ENCODE peak calls at places on chromosomes 13 and 19, in six cellular contexts. One of them, this sample, is unnamed.

GRCh38 chr19:49896863-49897621 is at the start of gene IL4I1:
- DNase-seq in RWPE1: no peak
- DNase-seq in GM12865: peak; percentile 94
- DNase-seq in Calu3: peak; percentile 63
- DNase-seq in tibial artery: no peak
- DNase-seq in lower lobe of right lung: no peak
- DNase-seq in this sample: peak; percentile 88

GRCh38 chr13:46804391-46804815 is 7.4 kb upstream of the ESD start:
- DNase-seq in RWPE1: peak; percentile 89
- DNase-seq in lower lobe of right lung: no peak
- DNase-seq in GM12865: no peak
- DNase-seq in tibial artery: no peak
- DNase-seq in Calu3: peak; percentile 13
- DNase-seq in this sample: no peak

GRCh38 chr13:94305463-94305862 is 174.0 kb downstream of the DCT start:
- DNase-seq in Calu3: no peak
- DNase-seq in GM12865: no peak
- DNase-seq in tibial artery: no peak
- DNase-seq in RWPE1: peak; percentile 28
- DNase-seq in lower lobe of right lung: no peak
- DNase-seq in this sample: no peak

GRCh38 chr13:24613128-24613527 is 67.1 kb upstream of the ATP12A start:
- DNase-seq in GM12865: no peak
- DNase-seq in RWPE1: no peak
- DNase-seq in tibial artery: no peak
- DNase-seq in lower lobe of right lung: no peak
- DNase-seq in Calu3: no peak
- DNase-seq in this sample: no peak

GRCh38 chr19:51097166-51097736 is 11.0 kb downstream of the CTU1 start:
- DNase-seq in RWPE1: peak; percentile 80
- DNase-seq in GM12865: peak; percentile 72
- DNase-seq in lower lobe of right lung: peak; percentile 85
- DNase-seq in Calu3: peak; percentile 93
- DNase-seq in tibial artery: no peak
- DNase-seq in this sample: peak; percentile 62

GRCh38 chr13:59931621-59932020 is 232.1 kb downstream of the DIAPH3 start:
- DNase-seq in Calu3: no peak
- DNase-seq in RWPE1: no peak
- DNase-seq in GM12865: no peak
- DNase-seq in lower lobe of right lung: no peak
- DNase-seq in tibial artery: no peak
- DNase-seq in this sample: no peak

GRCh38 chr19:11261431-11261901 is 858 bp downstream of the DOCK6 start:
- DNase-seq in RWPE1: no peak
- DNase-seq in lower lobe of right lung: no peak
- DNase-seq in Calu3: no peak
- DNase-seq in GM12865: no peak
- DNase-seq in tibial artery: no peak
- DNase-seq in this sample: no peak

GRCh38 chr19:3184847-3185481 is 766 bp upstream of the NCLN start:
- DNase-seq in RWPE1: peak; percentile 31
- DNase-seq in tibial artery: no peak
- DNase-seq in Calu3: peak; percentile 51
- DNase-seq in lower lobe of right lung: peak; percentile 86
- DNase-seq in GM12865: peak; percentile 78
- DNase-seq in this sample: no peak

GRCh38 chr19:10712754-10713153 is 5.1 kb upstream of the DNM2 start:
- DNase-seq in lower lobe of right lung: no peak
- DNase-seq in GM12865: no peak
- DNase-seq in Calu3: no peak
- DNase-seq in tibial artery: no peak
- DNase-seq in RWPE1: no peak
- DNase-seq in this sample: no peak

GRCh38 chr19:34287676-34288140 is 33.4 kb downstream of the GARRE1 start:
- DNase-seq in GM12865: no peak
- DNase-seq in lower lobe of right lung: no peak
- DNase-seq in RWPE1: no peak
- DNase-seq in Calu3: no peak
- DNase-seq in tibial artery: no peak
- DNase-seq in this sample: no peak

GRCh38 chr13:50123862-50124535 is 108.8 kb downstream of the KCNRG start:
- DNase-seq in lower lobe of right lung: peak; percentile 86
- DNase-seq in tibial artery: peak; percentile 95
- DNase-seq in RWPE1: peak; percentile 56
- DNase-seq in Calu3: peak; percentile 91
- DNase-seq in GM12865: peak; percentile 94
- DNase-seq in this sample: peak; percentile 96

GRCh38 chr19:13701624-13702023 is 62.7 kb upstream of the MRI1 start:
- DNase-seq in lower lobe of right lung: no peak
- DNase-seq in RWPE1: no peak
- DNase-seq in Calu3: no peak
- DNase-seq in GM12865: no peak
- DNase-seq in tibial artery: no peak
- DNase-seq in this sample: no peak

GRCh38 chr13:93726173-93727019 is 499.8 kb downstream of the GPC6 start:
- DNase-seq in GM12865: no peak
- DNase-seq in tibial artery: no peak
- DNase-seq in RWPE1: no peak
- DNase-seq in Calu3: no peak
- DNase-seq in lower lobe of right lung: no peak
- DNase-seq in this sample: no peak

GRCh38 chr13:110455941-110456340 is 105.6 kb downstream of the RAB20 start:
- DNase-seq in GM12865: peak; percentile 84
- DNase-seq in lower lobe of right lung: peak; percentile 86
- DNase-seq in Calu3: peak; percentile 53
- DNase-seq in tibial artery: peak; percentile 90
- DNase-seq in RWPE1: peak; percentile 74
- DNase-seq in this sample: peak; percentile 77

GRCh38 chr19:32318884-32319520 is 26.4 kb upstream of the ZNF507 start:
- DNase-seq in lower lobe of right lung: no peak
- DNase-seq in Calu3: peak; percentile 47
- DNase-seq in RWPE1: peak; percentile 21
- DNase-seq in GM12865: no peak
- DNase-seq in tibial artery: no peak
- DNase-seq in this sample: no peak

GRCh38 chr13:51034906-51035305 is 76.2 kb downstream of the C13orf42 start:
- DNase-seq in tibial artery: no peak
- DNase-seq in lower lobe of right lung: no peak
- DNase-seq in GM12865: no peak
- DNase-seq in Calu3: no peak
- DNase-seq in RWPE1: no peak
- DNase-seq in this sample: no peak

GRCh38 chr13:97431365-97431764 is 2.6 kb upstream of the RAP2A start:
- DNase-seq in Calu3: no peak
- DNase-seq in lower lobe of right lung: no peak
- DNase-seq in GM12865: no peak
- DNase-seq in tibial artery: no peak
- DNase-seq in RWPE1: no peak
- DNase-seq in this sample: no peak

GRCh38 chr13:38821753-38822551 is 135.1 kb downstream of the FREM2 start:
- DNase-seq in lower lobe of right lung: no peak
- DNase-seq in tibial artery: no peak
- DNase-seq in Calu3: peak; percentile 1
- DNase-seq in GM12865: peak; percentile 12
- DNase-seq in RWPE1: no peak
- DNase-seq in this sample: no peak

GRCh38 chr13:109764474-109765292 is 21.7 kb downstream of the IRS2 start:
- DNase-seq in GM12865: no peak
- DNase-seq in Calu3: no peak
- DNase-seq in lower lobe of right lung: no peak
- DNase-seq in tibial artery: no peak
- DNase-seq in RWPE1: no peak
- DNase-seq in this sample: peak; percentile 57

GRCh38 chr19:23283925-23284324 is 33.7 kb upstream of the ZNF724 start:
- DNase-seq in tibial artery: peak; percentile 67
- DNase-seq in lower lobe of right lung: peak; percentile 57
- DNase-seq in GM12865: peak; percentile 54
- DNase-seq in RWPE1: no peak
- DNase-seq in Calu3: peak; percentile 32
- DNase-seq in this sample: no peak

GRCh38 chr13:48233097-48233885 is at the start of gene ITM2B:
- DNase-seq in RWPE1: peak; percentile 79
- DNase-seq in tibial artery: peak; percentile 77
- DNase-seq in lower lobe of right lung: peak; percentile 90
- DNase-seq in Calu3: peak; percentile 54
- DNase-seq in GM12865: peak; percentile 62
- DNase-seq in this sample: peak; percentile 60

GRCh38 chr13:50721664-50721976 is 121.9 kb downstream of the DLEU7 start:
- DNase-seq in GM12865: no peak
- DNase-seq in RWPE1: no peak
- DNase-seq in lower lobe of right lung: no peak
- DNase-seq in Calu3: no peak
- DNase-seq in tibial artery: no peak
- DNase-seq in this sample: no peak

DNA sequence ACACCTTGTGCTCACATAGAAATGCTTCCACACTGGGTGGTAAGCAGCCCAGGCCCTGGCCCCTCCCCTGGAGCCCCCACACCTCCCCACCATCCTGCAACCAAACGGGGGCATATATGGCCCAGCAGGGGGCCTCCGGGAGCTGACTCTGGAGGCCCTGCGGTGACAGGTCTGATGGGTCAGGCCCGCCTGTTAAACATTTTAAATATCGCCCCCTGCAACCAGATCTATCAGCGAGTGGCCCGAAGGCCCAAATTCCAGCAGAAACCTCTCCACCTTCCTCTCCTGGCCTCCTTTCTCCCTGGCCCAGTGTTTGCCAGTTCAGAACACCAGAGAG is 48.0 kb upstream of the KATNAL1 start:
- DNase-seq in RWPE1: no peak
- DNase-seq in tibial artery: no peak
- DNase-seq in GM12865: peak; percentile 68
- DNase-seq in Calu3: no peak
- DNase-seq in lower lobe of right lung: peak; percentile 67
- DNase-seq in this sample: no peak
- TF ChIP-seq CTCF in RWPE1: no peak
- TF ChIP-seq CTCF in tibial artery: no peak
- TF ChIP-seq CTCF in GM12865: peak; percentile 66
- TF ChIP-seq CTCF in Calu3: no peak
- TF ChIP-seq CTCF in lower lobe of right lung: peak; percentile 57
- TF ChIP-seq CTCF in this sample: peak; percentile 74

DNA sequence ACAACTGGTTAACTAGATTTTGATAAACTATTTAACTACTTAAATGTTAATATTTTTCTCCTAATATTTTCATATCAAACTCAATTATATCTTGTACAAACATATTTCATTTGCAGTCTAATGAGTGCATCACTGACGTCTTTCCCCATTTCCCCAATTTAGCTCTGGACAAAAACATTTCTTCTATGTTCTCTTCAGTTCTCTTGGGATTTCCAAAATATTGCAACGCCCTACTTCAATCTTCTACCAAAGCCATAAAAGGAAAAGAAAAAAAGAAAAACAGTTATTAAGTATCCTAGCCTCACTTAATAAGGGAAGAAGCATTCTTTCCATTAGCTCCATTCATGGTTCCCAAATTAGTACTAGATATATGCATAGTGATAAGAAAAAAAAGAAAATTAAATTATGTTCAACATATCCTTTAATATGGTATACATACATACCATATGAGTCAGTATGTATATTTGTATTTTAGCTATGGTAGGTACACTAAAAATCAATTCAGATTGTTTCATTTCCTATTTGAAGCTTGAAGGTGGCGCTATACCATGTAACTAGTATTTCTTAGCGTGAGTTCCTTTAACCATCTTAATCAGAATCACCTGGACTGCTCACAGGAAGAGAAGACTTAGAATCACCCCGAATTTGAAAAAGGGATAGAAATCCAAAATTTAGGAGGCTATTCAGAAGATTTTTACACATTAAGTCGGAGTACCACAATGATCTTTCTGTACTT is 9.9 kb downstream of the FBXL3 start:
- DNase-seq in GM12865: no peak
- DNase-seq in Calu3: no peak
- DNase-seq in lower lobe of right lung: no peak
- DNase-seq in RWPE1: no peak
- DNase-seq in tibial artery: no peak
- DNase-seq in this sample: no peak
- TF ChIP-seq CTCF in GM12865: no peak
- TF ChIP-seq CTCF in Calu3: no peak
- TF ChIP-seq CTCF in lower lobe of right lung: no peak
- TF ChIP-seq CTCF in RWPE1: no peak
- TF ChIP-seq CTCF in tibial artery: no peak
- TF ChIP-seq CTCF in this sample: no peak

DNA sequence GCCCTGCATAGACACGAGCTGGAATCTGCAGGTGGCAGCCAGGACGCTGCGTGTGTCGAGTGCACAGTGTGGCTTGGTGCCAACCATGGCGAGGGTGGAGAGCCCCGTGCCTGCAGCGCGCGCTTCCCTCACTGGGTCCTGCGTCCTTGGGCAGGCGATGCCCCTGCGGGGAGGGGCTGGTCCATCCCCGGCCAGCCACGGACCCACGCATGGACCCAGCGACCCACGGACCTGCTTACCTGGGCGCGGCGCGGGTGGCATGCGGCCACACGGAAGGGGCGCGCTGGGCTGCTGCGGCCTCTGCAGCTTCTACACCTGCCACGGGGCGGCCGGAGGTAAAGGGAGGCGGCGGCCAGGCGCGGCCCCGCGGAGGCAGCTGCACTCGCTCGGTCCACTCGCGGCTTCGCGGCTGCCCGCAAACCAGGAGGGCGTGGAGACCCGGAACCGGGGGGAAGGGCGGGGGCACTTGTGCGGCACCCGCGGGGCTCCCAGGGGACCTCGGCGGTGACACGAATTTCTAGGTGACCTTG is 569 bp upstream of the MCF2L start:
- DNase-seq in Calu3: peak; percentile 16
- DNase-seq in lower lobe of right lung: peak; percentile 76
- DNase-seq in tibial artery: peak; percentile 60
- DNase-seq in GM12865: peak; percentile 1
- DNase-seq in RWPE1: no peak
- DNase-seq in this sample: no peak
- TF ChIP-seq CTCF in Calu3: no peak
- TF ChIP-seq CTCF in lower lobe of right lung: peak; percentile 12
- TF ChIP-seq CTCF in tibial artery: no peak
- TF ChIP-seq CTCF in GM12865: no peak
- TF ChIP-seq CTCF in RWPE1: no peak
- TF ChIP-seq CTCF in this sample: no peak

DNA sequence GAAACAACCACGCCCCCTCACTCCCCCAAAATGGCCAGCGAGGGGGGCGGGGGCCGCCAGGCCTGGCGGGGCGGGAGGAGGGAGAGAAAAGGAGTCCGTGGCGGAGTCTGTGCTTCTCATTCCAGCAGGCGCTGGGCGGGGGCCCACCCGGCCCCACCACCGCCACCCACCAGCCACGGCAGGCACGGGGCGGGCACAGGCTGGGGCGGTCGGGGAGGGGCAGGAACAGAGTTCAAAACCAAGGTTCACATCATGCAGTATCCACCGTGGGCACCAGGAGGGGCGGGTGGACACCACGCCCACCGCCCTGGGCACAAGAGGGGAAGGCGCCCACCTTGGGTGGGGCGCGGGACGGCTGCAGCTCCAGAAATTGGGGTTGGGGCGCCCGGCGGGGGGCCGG is 12.8 kb downstream of the DPF1 start:
- DNase-seq in RWPE1: no peak
- DNase-seq in tibial artery: no peak
- DNase-seq in Calu3: no peak
- DNase-seq in lower lobe of right lung: no peak
- DNase-seq in GM12865: no peak
- DNase-seq in this sample: no peak
- TF ChIP-seq CTCF in RWPE1: no peak
- TF ChIP-seq CTCF in tibial artery: no peak
- TF ChIP-seq CTCF in Calu3: peak; percentile 45
- TF ChIP-seq CTCF in lower lobe of right lung: no peak
- TF ChIP-seq CTCF in GM12865: no peak
- TF ChIP-seq CTCF in this sample: no peak